ENCODE peak calls at places on chromosomes 2 and 18, in eight cellular contexts. I, U, P, B, C, K, T and D are unnamed samples.
A peak's percentile ranks its signal among the peaks of the same experiment; 100 is the strongest.

GRCh38 chr2:47070920-47071824 is 83.9 kb downstream of the STPG4 start:
- DNase-seq in I (no peak), U (no peak), P (peak; percentile 85), B (no peak), C (peak; percentile 83), K (peak; percentile 91), T (peak; percentile 72), D (no peak)

GRCh38 chr2:237299897-237300296 is 114.1 kb downstream of the COL6A3 start:
- DNase-seq in I (no peak), U (no peak), P (no peak), B (no peak), C (peak; percentile 95), K (no peak), T (no peak), D (no peak)

GRCh38 chr2:33321236-33321731 is 155.2 kb upstream of the RASGRP3 start:
- DNase-seq in I (no peak), U (no peak), P (no peak), B (no peak), C (peak; percentile 76), K (no peak), T (no peak), D (no peak)

GRCh38 chr18:35030234-35030989 is 10.8 kb upstream of the MAPRE2 start:
- DNase-seq in I (no peak), U (no peak), P (no peak), B (no peak), C (no peak), K (no peak), T (no peak), D (no peak)

GRCh38 chr2:154850532-154850931 is 152.0 kb downstream of the KCNJ3 start:
- DNase-seq in I (no peak), U (no peak), P (no peak), B (no peak), C (no peak), K (no peak), T (no peak), D (no peak)

GRCh38 chr18:78603584-78603983 is 376.0 kb upstream of the SALL3 start:
- DNase-seq in I (no peak), U (no peak), P (no peak), B (no peak), C (no peak), K (no peak), T (no peak), D (no peak)

GRCh38 chr2:221485500-221485870 is 86.6 kb downstream of the EPHA4 start:
- DNase-seq in I (no peak), U (no peak), P (no peak), B (no peak), C (no peak), K (no peak), T (no peak), D (no peak)

GRCh38 chr2:6113796-6114195 is 421.6 kb downstream of the SOX11 start:
- DNase-seq in I (no peak), U (no peak), P (no peak), B (no peak), C (no peak), K (no peak), T (no peak), D (no peak)

GRCh38 chr18:63421514-63421913 is 762 bp downstream of the VPS4B start:
- DNase-seq in I (no peak), U (no peak), P (no peak), B (no peak), C (no peak), K (no peak), T (no peak), D (no peak)

GRCh38 chr2:60463249-60463648 is 90.2 kb downstream of the BCL11A start:
- DNase-seq in I (no peak), U (no peak), P (no peak), B (no peak), C (no peak), K (no peak), T (no peak), D (no peak)

GRCh38 chr2:221085376-221085900 is 486.7 kb downstream of the EPHA4 start:
- DNase-seq in I (no peak), U (no peak), P (no peak), B (no peak), C (no peak), K (no peak), T (no peak), D (no peak)

GRCh38 chr2:70850905-70851304 is 15.3 kb upstream of the CD207 start:
- DNase-seq in I (no peak), U (no peak), P (no peak), B (no peak), C (no peak), K (no peak), T (no peak), D (no peak)

GRCh38 chr18:55732227-55733106 is 144.5 kb upstream of the TCF4 start:
- DNase-seq in I (no peak), U (no peak), P (no peak), B (no peak), C (no peak), K (no peak), T (no peak), D (no peak)

GRCh38 chr2:98924910-98925309 is 11.1 kb downstream of the CRACDL start:
- DNase-seq in I (no peak), U (no peak), P (no peak), B (no peak), C (no peak), K (no peak), T (no peak), D (no peak)

GRCh38 chr2:98928242-98928641 is 7.8 kb downstream of the CRACDL start:
- DNase-seq in I (no peak), U (no peak), P (no peak), B (no peak), C (no peak), K (no peak), T (no peak), D (no peak)

GRCh38 chr2:98929920-98930319 is 6.1 kb downstream of the CRACDL start:
- DNase-seq in I (no peak), U (no peak), P (no peak), B (no peak), C (no peak), K (no peak), T (no peak), D (no peak)

GRCh38 chr2:98926601-98927000 is 9.4 kb downstream of the CRACDL start:
- DNase-seq in I (no peak), U (no peak), P (no peak), B (no peak), C (no peak), K (no peak), T (no peak), D (no peak)

GRCh38 chr2:98927059-98927458 is 9.0 kb downstream of the CRACDL start:
- DNase-seq in I (no peak), U (no peak), P (no peak), B (no peak), C (no peak), K (no peak), T (no peak), D (no peak)
- TF ChIP-seq CTCF in I (no peak), U (no peak), P (no peak), B (no peak), C (no peak), K (no peak), T (no peak), D (no peak)

DNA sequence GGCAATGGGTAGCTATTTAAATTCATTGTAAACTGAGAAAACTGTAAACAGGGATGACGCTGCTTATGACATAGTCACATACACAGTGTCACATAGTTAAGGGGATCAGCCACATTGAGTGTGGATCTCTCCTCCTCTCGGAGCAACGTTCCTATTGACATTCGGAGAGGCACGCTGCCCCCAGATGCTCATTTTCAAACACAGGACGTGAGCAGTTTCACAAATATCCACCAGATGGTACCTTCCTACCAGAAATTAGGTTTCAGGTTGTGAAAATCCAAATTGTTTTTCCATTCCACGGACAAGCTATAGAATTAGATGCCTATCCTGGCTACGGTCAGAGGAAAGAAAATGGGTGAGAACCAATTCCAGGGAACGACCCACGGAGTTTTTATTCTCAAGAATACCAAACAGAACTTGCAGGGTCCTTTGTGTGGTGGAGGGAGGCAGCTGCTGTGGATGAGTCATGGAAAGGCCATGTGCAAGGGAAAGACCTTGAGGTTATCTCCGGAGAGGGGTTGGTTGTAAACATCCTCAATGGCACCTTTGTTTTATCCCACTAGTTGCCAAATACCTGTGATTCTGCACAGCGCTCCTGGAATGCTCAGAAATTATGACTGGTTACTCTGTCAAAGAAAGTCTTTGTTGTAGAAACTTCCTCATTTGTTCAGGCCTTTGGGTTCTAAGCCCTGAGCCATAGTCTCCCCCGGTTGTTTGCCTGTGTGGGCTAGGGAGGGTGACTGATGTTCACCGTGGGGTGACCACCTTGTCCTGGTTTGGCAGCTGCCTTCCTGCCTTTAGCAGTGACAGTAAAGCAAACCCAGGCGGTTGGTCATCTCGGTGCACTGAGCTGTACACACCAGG is 88.0 kb downstream of the ACTR3 start:
- DNase-seq in I (no peak), U (no peak), P (no peak), B (peak; percentile 34), C (no peak), K (no peak), T (peak; percentile 85), D (no peak)
- TF ChIP-seq CTCF in I (no peak), U (peak; percentile 66), P (no peak), B (peak; percentile 9), C (peak; percentile 52), K (peak; percentile 19), T (peak; percentile 52), D (no peak)

DNA sequence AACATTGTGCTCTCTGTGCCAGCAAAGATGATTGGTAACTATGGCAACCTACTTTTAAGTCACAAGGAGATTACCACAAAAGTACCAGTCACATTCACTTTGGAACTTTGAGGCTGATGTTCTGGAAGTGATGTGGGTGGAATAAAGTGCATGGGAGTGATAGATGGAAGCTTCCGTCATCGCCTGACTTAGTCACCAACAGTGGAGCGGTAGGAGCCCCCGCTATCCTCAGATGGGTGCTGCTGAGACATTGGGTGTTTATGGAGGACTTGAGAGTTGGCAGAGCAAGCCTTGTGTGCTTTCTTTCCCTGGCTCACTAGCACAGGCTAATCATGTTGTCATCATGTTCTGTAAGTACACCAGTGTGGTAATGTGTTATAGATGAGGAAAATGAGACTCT is 4.6 kb downstream of the PPP1R7 start:
- DNase-seq in I (no peak), U (no peak), P (no peak), B (no peak), C (no peak), K (no peak), T (no peak), D (no peak)
- TF ChIP-seq CTCF in I (no peak), U (no peak), P (no peak), B (no peak), C (no peak), K (no peak), T (no peak), D (no peak)

DNA sequence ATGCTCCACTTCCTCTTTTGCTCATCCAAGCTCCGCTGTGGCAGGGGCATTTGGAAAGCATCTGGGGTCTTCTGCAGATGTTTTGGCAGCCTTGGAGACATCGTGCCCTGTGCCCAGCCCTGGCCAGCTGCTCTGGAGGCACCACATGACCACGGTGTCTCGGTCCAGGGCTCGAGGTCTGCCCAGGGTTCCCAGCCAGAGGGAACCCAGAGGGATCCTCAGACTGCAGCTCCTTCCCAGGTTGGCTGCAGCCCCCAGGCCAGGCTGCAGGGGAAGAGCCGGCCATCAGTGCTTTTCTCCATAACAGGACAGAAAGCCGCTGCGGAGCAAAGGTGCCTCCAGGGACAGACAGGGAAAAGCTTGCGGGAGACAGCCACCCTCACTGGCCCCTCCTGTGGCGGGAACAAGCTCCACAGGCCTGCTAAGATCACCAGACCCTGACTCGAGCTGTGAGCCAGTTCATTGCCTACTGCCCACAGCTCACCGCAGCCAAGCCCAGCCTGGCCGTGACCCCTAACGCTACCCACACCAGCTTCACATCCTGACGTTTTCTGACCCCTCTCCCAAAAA is 74.7 kb downstream of the SMAD7 start:
- DNase-seq in I (peak; percentile 45), U (no peak), P (no peak), B (no peak), C (no peak), K (peak; percentile 67), T (no peak), D (no peak)
- TF ChIP-seq CTCF in I (no peak), U (peak; percentile 34), P (no peak), B (no peak), C (no peak), K (no peak), T (no peak), D (no peak)